ENCODE peak calls at places on chromosomes 12 and 14, in seven cellular contexts. One of them, this sample, is unnamed.

GRCh38 chr12:22409071-22409951 is 74.8 kb upstream of the ST8SIA1 start:
- DNase-seq in neural progenitor cell: no peak
- DNase-seq in spleen: peak; percentile 68
- DNase-seq in AG04450: no peak
- DNase-seq in GM23338: no peak
- DNase-seq in uterus: no peak
- DNase-seq in choroid plexus epithelial cell: no peak
- DNase-seq in this sample: peak; percentile 16

GRCh38 chr14:24307575-24308341 is at the start of gene CIDEB:
- DNase-seq in neural progenitor cell: peak; percentile 66
- DNase-seq in spleen: peak; percentile 86
- DNase-seq in AG04450: no peak
- DNase-seq in GM23338: peak; percentile 76
- DNase-seq in uterus: peak; percentile 52
- DNase-seq in choroid plexus epithelial cell: peak; percentile 66
- DNase-seq in this sample: peak; percentile 53

GRCh38 chr12:51326762-51327439 is 2.9 kb upstream of the BIN2 start:
- DNase-seq in neural progenitor cell: no peak
- DNase-seq in spleen: no peak
- DNase-seq in AG04450: no peak
- DNase-seq in GM23338: no peak
- DNase-seq in uterus: no peak
- DNase-seq in choroid plexus epithelial cell: peak; percentile 79
- DNase-seq in this sample: peak; percentile 55

GRCh38 chr12:67826148-67826547 is 163.1 kb upstream of the IFNG-AS1 start:
- DNase-seq in neural progenitor cell: no peak
- DNase-seq in spleen: no peak
- DNase-seq in AG04450: no peak
- DNase-seq in GM23338: no peak
- DNase-seq in uterus: no peak
- DNase-seq in choroid plexus epithelial cell: no peak
- DNase-seq in this sample: no peak

GRCh38 chr12:124829708-124830304 is 33.9 kb downstream of the SCARB1 start:
- DNase-seq in neural progenitor cell: no peak
- DNase-seq in spleen: no peak
- DNase-seq in AG04450: no peak
- DNase-seq in GM23338: no peak
- DNase-seq in uterus: no peak
- DNase-seq in choroid plexus epithelial cell: no peak
- DNase-seq in this sample: no peak

GRCh38 chr12:57340104-57340503 is 89.1 kb upstream of the STAC3 start:
- DNase-seq in neural progenitor cell: peak; percentile 2
- DNase-seq in spleen: no peak
- DNase-seq in AG04450: peak; percentile 16
- DNase-seq in GM23338: peak; percentile 18
- DNase-seq in uterus: peak; percentile 62
- DNase-seq in choroid plexus epithelial cell: peak; percentile 89
- DNase-seq in this sample: peak; percentile 86

GRCh38 chr12:126910570-126910969 is 1356.4 kb upstream of the TMEM132C start:
- DNase-seq in neural progenitor cell: no peak
- DNase-seq in spleen: no peak
- DNase-seq in AG04450: no peak
- DNase-seq in GM23338: no peak
- DNase-seq in uterus: no peak
- DNase-seq in choroid plexus epithelial cell: no peak
- DNase-seq in this sample: no peak

GRCh38 chr12:22164101-22164500 is 118.1 kb downstream of the CMAS start:
- DNase-seq in neural progenitor cell: no peak
- DNase-seq in spleen: no peak
- DNase-seq in AG04450: no peak
- DNase-seq in GM23338: no peak
- DNase-seq in uterus: no peak
- DNase-seq in choroid plexus epithelial cell: no peak
- DNase-seq in this sample: no peak

GRCh38 chr14:23578560-23579310 is at the start of gene JPH4:
- DNase-seq in neural progenitor cell: peak; percentile 79
- DNase-seq in spleen: no peak
- DNase-seq in AG04450: no peak
- DNase-seq in GM23338: peak; percentile 79
- DNase-seq in uterus: peak; percentile 62
- DNase-seq in choroid plexus epithelial cell: no peak
- DNase-seq in this sample: no peak

GRCh38 chr12:2003676-2004112 is 563 bp downstream of the DCP1B start:
- DNase-seq in neural progenitor cell: no peak
- DNase-seq in spleen: no peak
- DNase-seq in AG04450: no peak
- DNase-seq in GM23338: peak; percentile 16
- DNase-seq in uterus: no peak
- DNase-seq in choroid plexus epithelial cell: peak; percentile 62
- DNase-seq in this sample: no peak

GRCh38 chr12:77830502-77830901 is at the start of gene NAV3:
- DNase-seq in neural progenitor cell: no peak
- DNase-seq in spleen: no peak
- DNase-seq in AG04450: no peak
- DNase-seq in GM23338: no peak
- DNase-seq in uterus: no peak
- DNase-seq in choroid plexus epithelial cell: peak; percentile 58
- DNase-seq in this sample: peak; percentile 21

GRCh38 chr12:32083489-32083888 is 23.2 kb upstream of the BICD1 start:
- DNase-seq in neural progenitor cell: no peak
- DNase-seq in spleen: no peak
- DNase-seq in AG04450: no peak
- DNase-seq in GM23338: no peak
- DNase-seq in uterus: no peak
- DNase-seq in choroid plexus epithelial cell: peak; percentile 74
- DNase-seq in this sample: peak; percentile 73

GRCh38 chr14:68854421-68854820 is 61.6 kb upstream of the ZFP36L1 start:
- DNase-seq in neural progenitor cell: no peak
- DNase-seq in spleen: no peak
- DNase-seq in AG04450: no peak
- DNase-seq in GM23338: no peak
- DNase-seq in uterus: no peak
- DNase-seq in choroid plexus epithelial cell: no peak
- DNase-seq in this sample: no peak

GRCh38 chr12:18462437-18462836 is 201.1 kb downstream of the PIK3C2G start:
- DNase-seq in neural progenitor cell: no peak
- DNase-seq in spleen: no peak
- DNase-seq in AG04450: peak; percentile 29
- DNase-seq in GM23338: no peak
- DNase-seq in uterus: no peak
- DNase-seq in choroid plexus epithelial cell: peak; percentile 72
- DNase-seq in this sample: peak; percentile 80

GRCh38 chr12:123900898-123901376 is 71.7 kb downstream of the CCDC92 start:
- DNase-seq in neural progenitor cell: peak; percentile 58
- DNase-seq in spleen: no peak
- DNase-seq in AG04450: no peak
- DNase-seq in GM23338: peak; percentile 78
- DNase-seq in uterus: no peak
- DNase-seq in choroid plexus epithelial cell: peak; percentile 52
- DNase-seq in this sample: peak; percentile 5

GRCh38 chr14:88198441-88198840 is 124.6 kb downstream of the KCNK10 start:
- DNase-seq in neural progenitor cell: peak; percentile 89
- DNase-seq in spleen: no peak
- DNase-seq in AG04450: no peak
- DNase-seq in GM23338: no peak
- DNase-seq in uterus: no peak
- DNase-seq in choroid plexus epithelial cell: no peak
- DNase-seq in this sample: no peak

GRCh38 chr14:53571990-53572389 is 384.6 kb downstream of the BMP4 start:
- DNase-seq in neural progenitor cell: peak; percentile 29
- DNase-seq in spleen: no peak
- DNase-seq in AG04450: peak; percentile 10
- DNase-seq in GM23338: peak; percentile 65
- DNase-seq in uterus: peak; percentile 28
- DNase-seq in choroid plexus epithelial cell: no peak
- DNase-seq in this sample: no peak

GRCh38 chr14:104799239-104799599 is 1.7 kb upstream of the ZBTB42 start:
- DNase-seq in neural progenitor cell: no peak
- DNase-seq in spleen: no peak
- DNase-seq in AG04450: no peak
- DNase-seq in GM23338: no peak
- DNase-seq in uterus: no peak
- DNase-seq in choroid plexus epithelial cell: no peak
- DNase-seq in this sample: no peak

DNA sequence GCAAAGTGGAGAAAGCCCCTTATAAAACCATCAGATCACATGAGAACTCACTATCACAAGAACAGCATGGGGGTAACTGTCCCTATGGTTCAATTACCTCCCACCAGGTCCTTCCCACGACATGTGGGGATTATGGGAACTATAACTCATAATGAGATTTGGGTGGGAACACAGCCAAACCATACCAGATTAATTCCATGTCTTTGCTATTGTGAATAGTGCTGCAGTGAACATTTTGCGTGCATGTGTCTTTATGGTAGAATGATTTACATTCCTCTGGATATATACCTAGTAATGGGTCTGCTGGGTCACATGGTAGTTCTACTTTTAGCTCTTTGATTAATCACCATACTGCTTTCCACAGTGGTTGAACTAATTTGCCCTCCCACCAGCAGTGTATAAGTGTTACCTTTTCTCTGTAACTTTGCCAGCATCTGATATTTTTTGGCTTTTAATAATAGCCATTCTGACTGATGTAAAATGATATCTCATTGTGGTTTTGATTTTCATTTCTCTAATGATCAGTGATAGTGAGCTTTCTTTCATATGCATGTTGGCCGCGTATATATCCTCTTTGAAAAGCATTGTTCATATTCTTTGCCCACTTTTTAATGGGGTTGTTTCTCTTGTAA is 29.7 kb upstream of the SAV1 start:
- DNase-seq in neural progenitor cell: no peak
- DNase-seq in spleen: no peak
- DNase-seq in AG04450: no peak
- DNase-seq in GM23338: no peak
- DNase-seq in uterus: no peak
- DNase-seq in choroid plexus epithelial cell: no peak
- DNase-seq in this sample: no peak
- TF ChIP-seq CTCF in neural progenitor cell: no peak
- TF ChIP-seq CTCF in spleen: no peak
- TF ChIP-seq CTCF in AG04450: no peak
- TF ChIP-seq CTCF in GM23338: no peak
- TF ChIP-seq CTCF in uterus: no peak
- TF ChIP-seq CTCF in choroid plexus epithelial cell: no peak
- TF ChIP-seq CTCF in this sample: no peak

GRCh38 chr14:67269338-67270060 is 28.3 kb downstream of the PALS1 start:
- DNase-seq in neural progenitor cell: peak; percentile 62
- DNase-seq in spleen: no peak
- DNase-seq in AG04450: peak; percentile 60
- DNase-seq in GM23338: peak; percentile 77
- DNase-seq in uterus: no peak
- DNase-seq in choroid plexus epithelial cell: peak; percentile 90
- DNase-seq in this sample: peak; percentile 81
- H3K4me3 ChIP-seq in neural progenitor cell: peak overlapping the region; percentile 30
- H3K4me3 ChIP-seq in spleen: no peak overlapping the region
- H3K4me3 ChIP-seq in AG04450: peak overlapping the region; percentile 42
- H3K4me3 ChIP-seq in GM23338: peak overlapping the region; percentile 28
- H3K4me3 ChIP-seq in uterus: no peak overlapping the region
- H3K4me3 ChIP-seq in choroid plexus epithelial cell: peak overlapping the region; percentile 31
- H3K4me3 ChIP-seq in this sample: no peak overlapping the region

GRCh38 chr14:76089151-76089550 is 62.6 kb upstream of the GPATCH2L start:
- DNase-seq in neural progenitor cell: no peak
- DNase-seq in spleen: no peak
- DNase-seq in AG04450: no peak
- DNase-seq in GM23338: no peak
- DNase-seq in uterus: peak; percentile 20
- DNase-seq in choroid plexus epithelial cell: no peak
- DNase-seq in this sample: no peak

GRCh38 chr14:76090611-76091010 is 61.1 kb upstream of the GPATCH2L start:
- DNase-seq in neural progenitor cell: no peak
- DNase-seq in spleen: no peak
- DNase-seq in AG04450: no peak
- DNase-seq in GM23338: no peak
- DNase-seq in uterus: no peak
- DNase-seq in choroid plexus epithelial cell: no peak
- DNase-seq in this sample: no peak

GRCh38 chr14:76086636-76087035 is 65.1 kb upstream of the GPATCH2L start:
- DNase-seq in neural progenitor cell: no peak
- DNase-seq in spleen: no peak
- DNase-seq in AG04450: no peak
- DNase-seq in GM23338: no peak
- DNase-seq in uterus: no peak
- DNase-seq in choroid plexus epithelial cell: no peak
- DNase-seq in this sample: no peak

GRCh38 chr14:76089575-76089974 is 62.1 kb upstream of the GPATCH2L start:
- DNase-seq in neural progenitor cell: no peak
- DNase-seq in spleen: no peak
- DNase-seq in AG04450: no peak
- DNase-seq in GM23338: no peak
- DNase-seq in uterus: no peak
- DNase-seq in choroid plexus epithelial cell: no peak
- DNase-seq in this sample: no peak

DNA sequence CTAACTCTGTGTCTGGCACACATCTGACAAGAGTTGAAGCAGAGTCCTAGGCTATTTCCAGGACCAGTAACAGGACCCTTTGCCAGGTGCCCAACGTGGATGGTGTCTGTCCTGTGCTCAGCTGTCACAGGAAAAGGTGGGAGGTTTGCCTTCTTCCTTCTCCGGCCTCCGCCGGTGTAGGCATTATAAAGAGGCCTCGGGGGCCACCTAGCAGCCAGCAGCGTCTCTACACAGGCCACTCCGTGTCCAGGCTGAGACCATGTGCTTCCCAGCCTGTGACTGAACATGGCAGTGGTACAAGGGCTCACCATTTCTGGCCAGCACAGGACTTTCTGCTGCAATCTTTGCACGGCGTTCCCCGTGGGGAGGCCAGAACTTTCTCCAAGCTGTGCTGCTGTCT is 60.7 kb upstream of the GPATCH2L start:
- DNase-seq in neural progenitor cell: peak; percentile 33
- DNase-seq in spleen: no peak
- DNase-seq in AG04450: no peak
- DNase-seq in GM23338: no peak
- DNase-seq in uterus: peak; percentile 64
- DNase-seq in choroid plexus epithelial cell: peak; percentile 22
- DNase-seq in this sample: no peak
- TF ChIP-seq CTCF in neural progenitor cell: peak; percentile 14
- TF ChIP-seq CTCF in spleen: no peak
- TF ChIP-seq CTCF in AG04450: no peak
- TF ChIP-seq CTCF in GM23338: peak; percentile 31
- TF ChIP-seq CTCF in uterus: no peak
- TF ChIP-seq CTCF in choroid plexus epithelial cell: peak; percentile 40
- TF ChIP-seq CTCF in this sample: peak; percentile 23

DNA sequence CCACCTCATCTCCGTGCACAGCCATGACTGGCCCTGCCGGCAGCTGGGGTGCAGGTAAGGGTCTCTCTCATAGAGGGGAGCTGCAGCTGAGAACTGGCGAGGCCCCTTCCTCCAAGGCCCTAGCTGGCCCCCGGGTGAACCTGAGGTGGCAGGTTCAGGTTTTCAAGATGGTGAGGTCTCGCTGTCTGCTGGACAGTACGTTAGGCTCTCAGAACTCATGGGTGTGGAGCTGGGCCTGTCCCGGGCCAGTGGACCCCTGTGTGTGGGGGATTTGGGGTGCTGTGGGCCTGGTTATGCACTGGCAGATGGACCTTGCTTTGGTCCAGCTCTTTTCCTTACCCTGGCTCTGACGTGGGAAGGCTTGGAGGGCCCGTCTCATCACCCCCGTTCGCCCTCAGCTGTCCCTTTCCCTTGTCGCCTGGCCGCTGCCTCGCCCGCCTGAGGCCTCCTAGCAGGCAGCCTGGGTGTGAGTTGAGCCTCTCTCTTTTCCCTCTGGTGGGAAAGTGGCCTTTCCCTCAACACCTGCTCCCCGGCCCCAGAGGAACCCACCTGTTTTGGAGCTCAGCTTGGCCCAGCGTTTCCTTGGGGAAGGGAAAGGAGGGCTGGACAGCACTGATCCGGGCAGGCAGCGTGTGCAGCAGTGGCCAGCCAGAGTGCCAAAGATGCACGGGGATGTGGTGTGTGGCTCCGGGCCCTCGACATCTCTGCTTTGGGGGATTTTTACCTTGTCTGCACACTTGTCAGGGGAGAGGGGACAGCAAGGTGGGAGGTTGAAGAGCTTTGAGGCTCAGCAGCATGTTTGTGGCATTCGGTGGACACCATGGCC is 28.3 kb downstream of the IL31 start:
- DNase-seq in neural progenitor cell: no peak
- DNase-seq in spleen: no peak
- DNase-seq in AG04450: no peak
- DNase-seq in GM23338: no peak
- DNase-seq in uterus: no peak
- DNase-seq in choroid plexus epithelial cell: no peak
- DNase-seq in this sample: no peak
- H3K4me3 ChIP-seq in neural progenitor cell: no peak overlapping the region
- H3K4me3 ChIP-seq in spleen: no peak overlapping the region
- H3K4me3 ChIP-seq in AG04450: no peak overlapping the region
- H3K4me3 ChIP-seq in GM23338: no peak overlapping the region
- H3K4me3 ChIP-seq in uterus: no peak overlapping the region
- H3K4me3 ChIP-seq in choroid plexus epithelial cell: no peak overlapping the region
- H3K4me3 ChIP-seq in this sample: no peak overlapping the region

This sample was measured in astrocyte of the spinal cord.